ENCODE peak calls at places on chromosomes 3 and 15, in six cellular contexts. H is right cardiac atrium, X is SJCRH30, Y is keratinocyte, J is left lung, B is GM23248. I is an unnamed sample.

GRCh38 chr15:90871716-90872480 is 3.5 kb downstream of the FURIN start:
- DNase-seq in H (peak), X (peak), Y (no peak), J (no peak), B (peak), I (no peak)

GRCh38 chr3:189954733-189955665 is 165.7 kb downstream of the P3H2 start:
- DNase-seq in H (no peak), X (no peak), Y (no peak), J (no peak), B (peak), I (no peak)

GRCh38 chr3:49754536-49754935 is 30.8 kb upstream of the GMPPB start:
- DNase-seq in H (no peak), X (no peak), Y (no peak), J (no peak), B (no peak), I (no peak)

GRCh38 chr3:124584552-124585391 is 145.5 kb upstream of the UMPS start:
- DNase-seq in H (peak), X (peak), Y (no peak), J (peak), B (peak), I (peak)

GRCh38 chr3:133956333-133956732 is 60.7 kb upstream of the RAB6B start:
- DNase-seq in H (peak), X (peak), Y (no peak), J (no peak), B (no peak), I (no peak)

GRCh38 chr3:178950676-178951075 is 120.9 kb downstream of the ZMAT3 start:
- DNase-seq in H (no peak), X (no peak), Y (peak), J (no peak), B (no peak), I (no peak)

GRCh38 chr15:52551762-52552161 is 17.1 kb downstream of the ARPP19 start:
- DNase-seq in H (no peak), X (no peak), Y (no peak), J (peak), B (no peak), I (peak)

GRCh38 chr15:92068121-92068520 is 214.6 kb downstream of the SLCO3A1 start:
- DNase-seq in H (no peak), X (no peak), Y (no peak), J (no peak), B (peak), I (no peak)

GRCh38 chr15:45288947-45289346 is 36.9 kb downstream of the SLC28A2 start:
- DNase-seq in H (no peak), X (no peak), Y (no peak), J (no peak), B (no peak), I (no peak)

GRCh38 chr15:45386420-45386819 is 8.1 kb upstream of the GATM start:
- DNase-seq in H (peak), X (peak), Y (no peak), J (no peak), B (no peak), I (no peak)

GRCh38 chr3:14814473-14814872 is 4.3 kb upstream of the FGD5 start:
- DNase-seq in H (no peak), X (no peak), Y (no peak), J (no peak), B (no peak), I (no peak)

GRCh38 chr15:66405605-66406004 is 18.9 kb downstream of the MAP2K1 start:
- DNase-seq in H (no peak), X (peak), Y (no peak), J (no peak), B (no peak), I (no peak)

GRCh38 chr3:27105904-27106303 is 263.3 kb downstream of the NEK10 start:
- DNase-seq in H (no peak), X (peak), Y (no peak), J (no peak), B (no peak), I (no peak)

DNA sequence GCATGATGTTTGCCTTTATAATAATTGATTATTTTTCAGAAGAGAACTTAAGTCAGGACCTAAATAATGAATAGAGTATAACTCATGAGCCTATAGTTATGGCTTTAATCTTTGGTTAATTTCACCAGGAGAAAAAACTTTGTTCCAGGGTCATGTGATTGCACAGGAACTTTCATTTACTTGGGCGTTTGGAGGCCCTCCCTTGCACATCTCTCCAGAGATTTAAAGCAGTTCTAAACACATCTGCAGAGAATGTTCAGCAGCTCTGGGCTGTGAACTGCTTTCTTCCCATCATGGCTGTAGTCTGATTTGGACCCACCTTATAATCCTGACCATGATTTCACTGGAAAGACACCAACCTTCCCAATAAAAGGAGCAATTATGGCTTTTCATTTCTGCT is 80.7 kb upstream of the PRTG start:
- DNase-seq in H (no peak), X (no peak), Y (no peak), J (no peak), B (peak), I (no peak)
- H3K27ac ChIP-seq in H (no peak), X (no peak), Y (no peak), J (no peak), B (no peak), I (no peak)

GRCh38 chr3:170865209-170866094 is 4.5 kb downstream of the RPL22L1 start:
- DNase-seq in H (no peak), X (peak), Y (no peak), J (no peak), B (no peak), I (no peak)
- H3K27ac ChIP-seq in H (no peak), X (no peak), Y (no peak), J (no peak), B (no peak), I (no peak)

GRCh38 chr15:65163041-65163440 is 22.1 kb downstream of the CLPX start:
- DNase-seq in H (no peak), X (no peak), Y (no peak), J (no peak), B (peak), I (no peak)

GRCh38 chr15:65165875-65166274 is 19.3 kb downstream of the CLPX start:
- DNase-seq in H (no peak), X (no peak), Y (no peak), J (no peak), B (no peak), I (no peak)

DNA sequence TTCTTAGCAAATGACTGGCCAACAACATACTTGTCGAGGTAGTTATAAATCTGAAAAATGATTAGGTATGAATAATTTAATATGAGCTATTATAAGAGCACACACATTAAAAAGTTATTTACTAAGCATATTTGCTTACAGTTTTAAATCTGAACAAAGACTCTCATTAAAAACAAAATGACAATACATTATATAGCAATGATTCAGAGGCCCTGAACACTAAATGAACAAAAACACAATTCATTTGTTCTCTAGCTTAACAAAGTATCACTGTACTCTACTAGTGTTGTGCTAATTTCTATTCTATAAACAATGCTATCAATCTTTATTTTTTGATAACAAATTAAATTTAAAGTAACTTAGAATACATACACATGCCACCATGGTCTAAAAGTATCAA is 21.0 kb downstream of the CLPX start:
- DNase-seq in H (no peak), X (no peak), Y (no peak), J (no peak), B (no peak), I (no peak)
- H3K27ac ChIP-seq in H (no peak), X (no peak), Y (no peak), J (no peak), B (no peak), I (peak)

GRCh38 chr3:123410149-123410515 is 38.8 kb downstream of the ADCY5 start:
- DNase-seq in H (no peak), X (no peak), Y (no peak), J (no peak), B (no peak), I (no peak)
- H3K27ac ChIP-seq in H (peak), X (no peak), Y (no peak), J (no peak), B (no peak), I (no peak)

DNA sequence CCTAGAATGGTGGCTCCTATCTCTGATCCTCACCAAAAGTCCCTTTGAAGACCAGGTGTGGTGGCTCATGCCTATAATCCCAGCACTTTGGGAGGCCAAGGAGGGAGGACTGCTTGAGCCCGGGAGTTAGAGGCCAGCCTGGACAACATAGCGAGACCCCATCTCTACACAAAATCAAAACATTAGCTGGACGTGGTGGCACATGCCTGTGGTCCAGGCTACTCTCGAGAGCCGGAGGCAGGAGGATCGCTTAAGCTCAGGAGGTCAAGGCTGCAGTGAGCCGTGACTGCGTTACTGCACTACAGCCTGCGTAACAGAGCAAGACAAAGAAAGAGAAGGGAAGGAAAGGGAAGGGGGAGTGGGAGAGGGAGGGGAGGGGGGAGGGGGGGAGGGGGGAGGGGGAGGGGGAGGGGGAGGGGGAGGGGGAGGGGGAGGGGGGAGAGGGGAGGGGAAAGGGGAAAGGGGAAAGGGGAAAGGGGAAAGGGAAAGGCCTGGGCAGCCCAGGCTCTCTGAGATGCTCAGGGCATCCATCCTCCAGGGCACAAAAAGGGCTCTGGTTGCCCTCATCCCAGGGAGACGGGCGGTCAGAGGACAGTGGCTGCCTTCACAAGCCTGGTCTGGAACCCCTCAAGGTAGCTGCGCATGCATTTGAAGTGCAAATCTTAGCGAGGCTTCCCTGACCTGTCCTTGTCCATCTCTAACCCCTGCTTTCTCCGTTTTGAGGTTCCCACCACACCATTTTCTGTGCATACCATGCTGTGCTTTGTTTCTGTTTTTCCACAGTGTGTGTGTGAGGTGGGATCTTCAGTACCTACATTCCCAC is 76.1 kb downstream of the LDHAL6B start:
- DNase-seq in H (no peak), X (no peak), Y (no peak), J (no peak), B (no peak), I (no peak)
- H3K27ac ChIP-seq in H (no peak), X (no peak), Y (peak), J (no peak), B (no peak), I (no peak)

DNA sequence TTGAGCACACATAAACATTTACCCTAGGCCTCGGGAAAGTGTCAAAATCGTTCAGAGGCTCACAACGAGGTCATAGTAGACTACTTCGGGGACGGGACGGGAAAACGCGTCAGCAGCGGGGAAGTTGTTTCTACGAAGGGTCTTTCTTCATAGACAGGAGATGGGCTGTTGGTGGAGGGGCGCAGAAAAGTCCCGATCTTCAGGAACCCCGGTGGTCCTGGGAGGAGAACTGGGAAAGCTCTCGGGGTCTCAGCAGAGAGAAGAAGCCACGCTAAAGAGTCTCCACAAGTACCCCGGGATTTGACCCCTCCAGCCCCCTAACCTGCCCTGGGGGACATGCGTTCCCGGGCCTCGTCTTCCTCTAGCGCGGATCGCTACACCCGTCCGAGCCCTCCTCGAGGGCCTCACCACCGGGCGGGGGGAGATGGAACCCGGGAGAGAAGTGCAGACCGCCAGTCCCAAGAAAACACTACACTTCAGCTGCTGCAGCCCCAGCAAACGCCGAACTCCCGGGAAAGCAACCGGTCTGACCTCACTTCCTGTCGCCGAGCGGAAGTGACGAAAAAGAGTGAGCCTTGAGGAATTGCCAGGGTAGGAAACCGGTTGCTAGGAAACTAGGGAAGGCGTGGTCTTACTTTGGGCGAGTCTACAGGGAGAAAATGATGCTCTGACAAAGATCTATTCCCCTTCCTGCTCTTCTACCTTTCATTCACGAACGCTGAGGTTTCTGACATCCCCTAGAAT is at the start of gene PIK3R4:
- DNase-seq in H (peak), X (peak), Y (peak), J (peak), B (peak), I (peak)
- H3K27ac ChIP-seq in H (peak), X (peak), Y (peak), J (peak), B (peak), I (peak)

GRCh38 chr3:12186515-12187286 is 28.0 kb upstream of the TIMP4 start:
- DNase-seq in H (no peak), X (no peak), Y (no peak), J (peak), B (no peak), I (no peak)
- H3K27ac ChIP-seq in H (no peak), X (no peak), Y (no peak), J (peak), B (no peak), I (no peak)

DNA sequence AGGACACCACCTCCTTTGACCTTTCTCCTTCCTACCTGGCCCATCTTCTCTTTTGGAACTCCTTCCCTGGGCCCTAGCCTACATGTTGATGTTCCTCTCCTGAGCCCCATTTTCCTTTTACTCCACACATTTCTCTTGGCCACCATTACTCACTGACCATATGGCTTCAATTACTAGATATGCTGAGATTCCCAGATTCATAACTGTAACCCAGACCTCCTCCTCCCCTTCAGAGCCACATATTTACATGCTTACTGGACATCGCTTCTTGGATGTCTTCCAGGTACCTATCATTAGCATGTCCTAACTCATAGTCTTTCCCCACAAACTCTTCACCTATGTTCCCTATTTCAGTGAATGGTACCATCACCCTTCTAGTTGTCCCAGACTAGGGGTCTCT is 24.4 kb upstream of the TRIM59 start:
- DNase-seq in H (no peak), X (no peak), Y (no peak), J (no peak), B (peak), I (no peak)
- H3K27ac ChIP-seq in H (no peak), X (no peak), Y (no peak), J (no peak), B (peak), I (no peak)

GRCh38 chr3:32401541-32402052 is 9.9 kb downstream of the CMTM7 start:
- DNase-seq in H (peak), X (peak), Y (no peak), J (peak), B (peak), I (peak)

GRCh38 chr3:32404714-32405113 is 13.1 kb downstream of the CMTM7 start:
- DNase-seq in H (no peak), X (no peak), Y (no peak), J (no peak), B (no peak), I (no peak)

GRCh38 chr3:32405711-32406323 is 14.2 kb downstream of the CMTM7 start:
- DNase-seq in H (no peak), X (no peak), Y (no peak), J (no peak), B (no peak), I (no peak)

GRCh38 chr3:32405155-32405554 is 13.5 kb downstream of the CMTM7 start:
- DNase-seq in H (no peak), X (no peak), Y (no peak), J (no peak), B (no peak), I (no peak)

GRCh38 chr3:32403663-32404062 is 12.0 kb downstream of the CMTM7 start:
- DNase-seq in H (no peak), X (peak), Y (no peak), J (no peak), B (no peak), I (no peak)
- H3K27ac ChIP-seq in H (no peak), X (no peak), Y (no peak), J (peak), B (no peak), I (no peak)

DNA sequence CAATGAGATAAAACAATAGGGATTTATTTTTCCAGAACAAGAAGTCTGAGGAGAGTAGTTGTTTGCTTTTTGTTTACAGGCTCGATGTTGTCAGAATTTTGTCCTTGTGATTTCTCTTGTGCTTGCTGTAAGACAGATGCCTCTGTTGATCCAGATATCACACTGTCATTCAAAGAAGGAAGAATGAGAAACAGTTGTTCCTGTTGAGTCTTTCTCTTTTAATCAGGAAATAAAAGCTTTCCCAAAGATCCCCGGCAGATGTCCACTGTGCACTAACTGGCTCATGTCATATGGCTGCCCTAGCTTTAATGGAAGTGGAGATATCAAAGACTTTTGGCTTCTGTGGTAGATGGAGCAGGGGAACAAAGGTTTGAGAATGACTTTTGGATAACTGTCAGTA is 6.8 kb downstream of the SERPINI1 start:
- DNase-seq in H (no peak), X (no peak), Y (no peak), J (no peak), B (no peak), I (no peak)
- H3K27ac ChIP-seq in H (no peak), X (no peak), Y (no peak), J (no peak), B (no peak), I (no peak)

I was measured in psoas muscle.